ENCODE peak calls at places on chromosomes 12 and 14, in five cellular contexts. K is NCI-H226, X is right cardiac atrium, C is Kasumi-1, H is body of pancreas. L is an unnamed sample.

GRCh38 chr14:106044515-106044914 is 518.1 kb downstream of the TMEM121 start:
- DNase-seq in K (no peak), X (no peak), C (no peak), H (no peak), L (no peak)

GRCh38 chr12:85835810-85836715 is at the start of gene RASSF9:
- DNase-seq in K (peak), X (peak), C (no peak), H (peak), L (peak)

GRCh38 chr14:67129768-67130167 is 59.5 kb upstream of the GARIN2 start:
- DNase-seq in K (no peak), X (no peak), C (no peak), H (no peak), L (no peak)

GRCh38 chr12:75479963-75480461 is 543 bp upstream of the GLIPR1 start:
- DNase-seq in K (no peak), X (no peak), C (peak), H (no peak), L (no peak)

GRCh38 chr12:100830003-100830795 is 35.6 kb downstream of the ANO4 start:
- DNase-seq in K (no peak), X (no peak), C (no peak), H (no peak), L (no peak)

GRCh38 chr12:77609016-77609415 is 221.7 kb upstream of the NAV3 start:
- DNase-seq in K (no peak), X (no peak), C (no peak), H (no peak), L (no peak)

GRCh38 chr14:98622208-98623051 is 649.6 kb downstream of the BCL11B start:
- DNase-seq in K (no peak), X (no peak), C (no peak), H (no peak), L (no peak)

GRCh38 chr12:51823875-51824565 is 24.5 kb downstream of the FIGNL2 start:
- DNase-seq in K (peak), X (no peak), C (peak), H (peak), L (peak)

GRCh38 chr12:90653051-90653450 is 301.9 kb downstream of the CCER1 start:
- DNase-seq in K (peak), X (no peak), C (no peak), H (no peak), L (no peak)

GRCh38 chr14:34498684-34499412 is 36.8 kb upstream of the SPTSSA start:
- DNase-seq in K (peak), X (no peak), C (peak), H (peak), L (peak)

GRCh38 chr12:119444462-119445044 is 110.0 kb downstream of the CCDC60 start:
- DNase-seq in K (peak), X (peak), C (peak), H (peak), L (peak)

GRCh38 chr14:31934767-31935266 is 142.3 kb upstream of the ARHGAP5 start:
- DNase-seq in K (peak), X (peak), C (peak), H (peak), L (peak)

GRCh38 chr12:58046281-58046680 is 104.9 kb downstream of the ATP23 start:
- DNase-seq in K (no peak), X (no peak), C (no peak), H (no peak), L (no peak)

GRCh38 chr12:113439606-113440030 is 17.4 kb downstream of the SDSL start:
- DNase-seq in K (no peak), X (peak), C (no peak), H (peak), L (peak)

GRCh38 chr12:34403706-34404376 is 381.5 kb downstream of the ALG10 start:
- DNase-seq in K (no peak), X (peak), C (no peak), H (peak), L (no peak)

GRCh38 chr14:102055181-102055901 is 31.5 kb downstream of the HSP90AA1 start:
- DNase-seq in K (peak), X (peak), C (no peak), H (peak), L (no peak)

GRCh38 chr12:39986674-39987073 is 119.2 kb downstream of the SLC2A13 start:
- DNase-seq in K (no peak), X (no peak), C (no peak), H (no peak), L (no peak)

GRCh38 chr14:35254736-35255135 is 37.4 kb upstream of the PSMA6 start:
- DNase-seq in K (no peak), X (no peak), C (peak), H (no peak), L (peak)

GRCh38 chr12:106251636-106252035 is 3.8 kb upstream of the CKAP4 start:
- DNase-seq in K (peak), X (no peak), C (no peak), H (no peak), L (no peak)

GRCh38 chr12:113889076-113889475 is 77.0 kb downstream of the RBM19 start:
- DNase-seq in K (no peak), X (no peak), C (no peak), H (no peak), L (no peak)

L was measured in KBM-7.